ENCODE peak calls at places on chromosomes 6 and 20, in five cellular contexts. G, Y, Z, F and Q are unnamed samples.
A peak's percentile ranks its signal among the peaks of the same experiment; 100 is the strongest.

GRCh38 chr6:27553123-27553904 is 80.4 kb upstream of the ZNF184 start:
- DNase-seq in F (no peak), G (no peak), Z (peak; percentile 77), Y (no peak), Q (no peak)

GRCh38 chr20:4099905-4100675 is 84.7 kb upstream of the RNF24 start:
- DNase-seq in Z (peak; percentile 60), G (no peak), Y (no peak), F (no peak), Q (no peak)

GRCh38 chr6:156662025-156662445 is 115.1 kb upstream of the ARID1B start:
- DNase-seq in Z (peak; percentile 83), Y (no peak), G (peak; percentile 8), F (no peak), Q (no peak)

GRCh38 chr6:19979059-19979458 is 141.9 kb downstream of the ID4 start:
- DNase-seq in Z (peak; percentile 18), F (no peak), G (no peak), Y (no peak), Q (no peak)

GRCh38 chr20:21901470-21902275 is 196.2 kb downstream of the PAX1 start:
- DNase-seq in F (peak; percentile 49), G (no peak), Z (peak; percentile 6), Y (no peak), Q (peak; percentile 29)

GRCh38 chr20:1122388-1123315 is 4.2 kb downstream of the PSMF1 start:
- DNase-seq in G (no peak), Z (peak; percentile 53), F (no peak), Y (no peak), Q (no peak)

GRCh38 chr6:157839606-157840005 is 16.6 kb downstream of the SNX9 start:
- DNase-seq in Y (no peak), Z (no peak), G (no peak), F (no peak), Q (no peak)

GRCh38 chr6:98695076-98695816 is 139.1 kb upstream of the POU3F2 start:
- DNase-seq in Y (no peak), Z (no peak), F (no peak), G (no peak), Q (no peak)

GRCh38 chr6:32111424-32112066 is 2.4 kb upstream of the TNXB start:
- DNase-seq in Y (no peak), G (no peak), Z (no peak), F (no peak), Q (no peak)

GRCh38 chr6:38078671-38079070 is 259.1 kb downstream of the ZFAND3 start:
- DNase-seq in Y (no peak), G (no peak), Z (peak; percentile 47), F (no peak), Q (no peak)

GRCh38 chr20:4151991-4152695 is 136.8 kb upstream of the RNF24 start:
- DNase-seq in F (no peak), Z (peak; percentile 48), Y (no peak), G (no peak), Q (no peak)

GRCh38 chr6:119881416-119881815 is 531.9 kb upstream of the MAN1A1 start:
- DNase-seq in F (no peak), G (no peak), Y (no peak), Z (peak; percentile 59), Q (no peak)

GRCh38 chr6:34953084-34954025 is 64.3 kb downstream of the ANKS1A start:
- DNase-seq in G (no peak), Z (peak; percentile 75), Y (no peak), F (no peak), Q (no peak)

GRCh38 chr6:112007805-112008204 is 46.1 kb upstream of the CCN6 start:
- DNase-seq in F (no peak), G (no peak), Y (no peak), Z (peak; percentile 29), Q (no peak)

GRCh38 chr6:2254747-2255146 is 9.3 kb upstream of the GMDS start:
- DNase-seq in F (no peak), Z (no peak), Y (no peak), G (no peak), Q (no peak)

GRCh38 chr6:136435096-136435495 is 115.1 kb downstream of the MAP7 start:
- DNase-seq in F (no peak), G (no peak), Z (no peak), Y (no peak), Q (no peak)

GRCh38 chr20:51331466-51331865 is 211.1 kb downstream of the NFATC2 start:
- DNase-seq in G (no peak), Z (peak; percentile 60), Y (no peak), F (no peak), Q (no peak)

GRCh38 chr6:56399672-56400263 is 152.4 kb upstream of the COL21A1 start:
- DNase-seq in Z (no peak), F (no peak), Y (no peak), G (no peak), Q (no peak)

GRCh38 chr20:2451422-2451821 is 19.2 kb downstream of the SNRPB start:
- DNase-seq in G (no peak), F (no peak), Y (no peak), Z (no peak), Q (no peak)